ENCODE peak calls at places on chromosome 4, in ten cellular contexts. O, B, A, J, H, C, W, Z, K and N are unnamed samples.

GRCh38 chr4:143667461-143667860 is 33.0 kb downstream of the FREM3 start:
- DNase-seq in O (peak), B (no peak), A (no peak), J (no peak), H (no peak), C (no peak), W (peak), Z (peak), K (peak), N (no peak)

GRCh38 chr4:2795558-2796260 is 2.8 kb downstream of the SH3BP2 start:
- DNase-seq in O (no peak), B (no peak), A (peak), J (no peak), H (no peak), C (no peak), W (no peak), Z (no peak), K (no peak), N (no peak)

GRCh38 chr4:152278505-152279301 is 257.2 kb downstream of the FBXW7 start:
- DNase-seq in O (no peak), B (no peak), A (peak), J (no peak), H (no peak), C (no peak), W (no peak), Z (no peak), K (no peak), N (no peak)

GRCh38 chr4:120965938-120966337 is 43.4 kb upstream of the PRDM5 start:
- DNase-seq in O (no peak), B (no peak), A (no peak), J (no peak), H (no peak), C (no peak), W (no peak), Z (no peak), K (no peak), N (no peak)

GRCh38 chr4:60384475-60384874 is 815.7 kb upstream of the ADGRL3 start:
- DNase-seq in O (no peak), B (no peak), A (no peak), J (no peak), H (no peak), C (no peak), W (no peak), Z (no peak), K (no peak), N (no peak)

GRCh38 chr4:155675709-155676429 is 9.2 kb downstream of the GUCY1A1 start:
- DNase-seq in O (no peak), B (no peak), A (no peak), J (no peak), H (no peak), C (no peak), W (no peak), Z (no peak), K (no peak), N (no peak)

GRCh38 chr4:26171953-26172352 is 148.9 kb upstream of the RBPJ start:
- DNase-seq in O (no peak), B (no peak), A (no peak), J (no peak), H (no peak), C (peak), W (no peak), Z (no peak), K (no peak), N (no peak)

GRCh38 chr4:7095611-7096155 is 27.8 kb upstream of the GRPEL1 start:
- DNase-seq in O (no peak), B (no peak), A (no peak), J (no peak), H (no peak), C (no peak), W (no peak), Z (no peak), K (no peak), N (no peak)

GRCh38 chr4:179750374-179750773 is 2308.1 kb upstream of the AGA start:
- DNase-seq in O (no peak), B (no peak), A (no peak), J (no peak), H (no peak), C (no peak), W (no peak), Z (no peak), K (no peak), N (no peak)

GRCh38 chr4:68591204-68591603 is 15.1 kb upstream of the UGT2B17 start:
- DNase-seq in O (no peak), B (no peak), A (no peak), J (no peak), H (no peak), C (no peak), W (no peak), Z (no peak), K (peak), N (no peak)

GRCh38 chr4:56668267-56668666 is 12.8 kb downstream of the HOPX start:
- DNase-seq in O (no peak), B (no peak), A (no peak), J (no peak), H (no peak), C (no peak), W (no peak), Z (peak), K (peak), N (no peak)

GRCh38 chr4:82247171-82247570 is 126.6 kb downstream of the HNRNPD start:
- DNase-seq in O (no peak), B (no peak), A (no peak), J (no peak), H (no peak), C (no peak), W (no peak), Z (peak), K (no peak), N (no peak)